ENCODE peak calls at places on chromosomes 6 and 20, in six cellular contexts. One of them, this sample, is unnamed.

GRCh38 chr6:129766959-129767728 is 57.2 kb upstream of the ARHGAP18 start:
- DNase-seq in H1: peak
- DNase-seq in GM12878: no peak
- DNase-seq in HepG2: no peak
- DNase-seq in K562: peak
- DNase-seq in HCT116: no peak
- DNase-seq in this sample: peak

GRCh38 chr20:37524221-37524700 is 3.2 kb downstream of the NNAT start:
- DNase-seq in K562: no peak
- DNase-seq in GM12878: no peak
- DNase-seq in HepG2: no peak
- DNase-seq in H1: no peak
- DNase-seq in HCT116: no peak
- DNase-seq in this sample: no peak

GRCh38 chr6:43248107-43248506 is 4.8 kb downstream of the TTBK1 start:
- DNase-seq in HepG2: no peak
- DNase-seq in HCT116: no peak
- DNase-seq in H1: no peak
- DNase-seq in K562: no peak
- DNase-seq in GM12878: no peak
- DNase-seq in this sample: no peak

GRCh38 chr20:37917436-37917835 is 14.5 kb downstream of the VSTM2L start:
- DNase-seq in H1: no peak
- DNase-seq in GM12878: no peak
- DNase-seq in HepG2: no peak
- DNase-seq in K562: no peak
- DNase-seq in HCT116: no peak
- DNase-seq in this sample: no peak

GRCh38 chr6:110547266-110547964 is 71.0 kb upstream of the SLC22A16 start:
- DNase-seq in HepG2: peak
- DNase-seq in H1: no peak
- DNase-seq in K562: no peak
- DNase-seq in GM12878: no peak
- DNase-seq in HCT116: peak
- DNase-seq in this sample: no peak

GRCh38 chr20:51526105-51526470 is 16.4 kb downstream of the NFATC2 start:
- DNase-seq in HCT116: no peak
- DNase-seq in HepG2: no peak
- DNase-seq in H1: no peak
- DNase-seq in K562: no peak
- DNase-seq in GM12878: no peak
- DNase-seq in this sample: no peak

GRCh38 chr6:91708534-91708933 is 1121.7 kb upstream of the MAP3K7 start:
- DNase-seq in K562: no peak
- DNase-seq in H1: no peak
- DNase-seq in HCT116: no peak
- DNase-seq in GM12878: no peak
- DNase-seq in HepG2: no peak
- DNase-seq in this sample: no peak

GRCh38 chr20:41508335-41508734 is 109.8 kb downstream of the CHD6 start:
- DNase-seq in K562: no peak
- DNase-seq in H1: no peak
- DNase-seq in HepG2: no peak
- DNase-seq in HCT116: no peak
- DNase-seq in GM12878: no peak
- DNase-seq in this sample: no peak

GRCh38 chr6:19342616-19343015 is 494.6 kb upstream of the ID4 start:
- DNase-seq in H1: no peak
- DNase-seq in K562: no peak
- DNase-seq in GM12878: no peak
- DNase-seq in HCT116: no peak
- DNase-seq in HepG2: no peak
- DNase-seq in this sample: no peak

GRCh38 chr6:108105584-108105983 is 31.0 kb upstream of the OSTM1 start:
- DNase-seq in GM12878: no peak
- DNase-seq in HepG2: no peak
- DNase-seq in K562: no peak
- DNase-seq in HCT116: no peak
- DNase-seq in H1: no peak
- DNase-seq in this sample: no peak
- TF ChIP-seq ZNF274 in GM12878: no peak
- TF ChIP-seq ZNF274 in HepG2: no peak
- TF ChIP-seq ZNF274 in K562: no peak
- TF ChIP-seq ZNF274 in HCT116: no peak
- TF ChIP-seq ZNF274 in H1: no peak
- TF ChIP-seq ZNF274 in this sample: no peak

GRCh38 chr6:3294396-3294795 is 35.6 kb downstream of the PSMG4 start:
- DNase-seq in K562: no peak
- DNase-seq in GM12878: no peak
- DNase-seq in H1: no peak
- DNase-seq in HCT116: no peak
- DNase-seq in HepG2: no peak
- DNase-seq in this sample: no peak

GRCh38 chr6:3296113-3296512 is 37.4 kb downstream of the PSMG4 start:
- DNase-seq in GM12878: no peak
- DNase-seq in HepG2: no peak
- DNase-seq in HCT116: no peak
- DNase-seq in H1: no peak
- DNase-seq in K562: no peak
- DNase-seq in this sample: no peak

GRCh38 chr6:3294921-3295871 is 36.4 kb downstream of the PSMG4 start:
- DNase-seq in HCT116: no peak
- DNase-seq in GM12878: no peak
- DNase-seq in K562: no peak
- DNase-seq in HepG2: peak
- DNase-seq in H1: no peak
- DNase-seq in this sample: no peak

GRCh38 chr6:3297909-3298308 is 39.2 kb downstream of the PSMG4 start:
- DNase-seq in H1: no peak
- DNase-seq in HCT116: no peak
- DNase-seq in GM12878: no peak
- DNase-seq in K562: no peak
- DNase-seq in HepG2: no peak
- DNase-seq in this sample: no peak

DNA sequence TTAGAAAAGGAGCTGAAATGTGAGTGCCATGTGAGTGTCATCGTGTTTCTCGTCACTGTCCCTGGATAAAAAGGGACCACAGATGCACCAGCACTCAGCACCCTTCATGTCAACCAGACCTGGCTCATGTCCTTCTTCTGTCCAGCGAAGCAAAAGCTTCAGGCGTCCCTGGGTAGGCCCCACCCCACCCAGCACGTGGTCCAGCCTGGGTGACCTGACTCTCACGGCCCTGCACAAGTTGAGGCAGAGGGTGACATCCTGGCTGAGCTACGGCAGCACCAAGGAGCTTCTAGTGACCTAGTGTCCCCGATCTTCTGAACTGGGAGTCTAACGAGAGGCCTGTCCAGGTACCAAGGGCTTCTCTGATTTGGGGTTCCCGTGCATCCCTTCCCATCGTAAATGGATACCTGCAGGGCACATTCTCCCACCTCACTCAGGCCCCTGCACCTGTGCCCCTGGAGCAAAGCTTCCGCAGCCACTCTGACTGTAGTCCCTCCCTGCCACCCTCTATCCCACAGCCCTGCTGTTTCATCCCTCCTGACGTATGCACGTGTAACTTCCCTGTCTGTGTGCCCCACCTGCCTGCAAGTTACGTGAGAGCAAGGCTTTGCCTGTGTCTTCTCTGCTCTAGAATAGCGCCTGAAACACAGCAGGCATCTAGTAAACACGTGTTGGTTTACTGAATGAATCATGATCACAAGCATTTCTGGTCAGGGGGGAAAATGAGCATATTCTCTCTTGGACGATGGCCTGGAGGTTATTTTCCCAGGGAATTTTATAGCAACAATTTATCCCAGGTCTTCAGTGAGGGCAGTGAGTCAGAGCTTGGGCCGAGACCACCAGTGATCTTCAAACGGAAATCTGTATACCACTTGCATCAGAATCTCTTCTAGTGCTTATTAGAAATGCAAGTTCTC is 38.0 kb downstream of the PSMG4 start:
- DNase-seq in K562: no peak
- DNase-seq in GM12878: no peak
- DNase-seq in HepG2: no peak
- DNase-seq in H1: no peak
- DNase-seq in HCT116: no peak
- DNase-seq in this sample: no peak
- TF ChIP-seq ZNF274 in K562: no peak
- TF ChIP-seq ZNF274 in GM12878: no peak
- TF ChIP-seq ZNF274 in HepG2: no peak
- TF ChIP-seq ZNF274 in H1: no peak
- TF ChIP-seq ZNF274 in HCT116: no peak
- TF ChIP-seq ZNF274 in this sample: no peak

DNA sequence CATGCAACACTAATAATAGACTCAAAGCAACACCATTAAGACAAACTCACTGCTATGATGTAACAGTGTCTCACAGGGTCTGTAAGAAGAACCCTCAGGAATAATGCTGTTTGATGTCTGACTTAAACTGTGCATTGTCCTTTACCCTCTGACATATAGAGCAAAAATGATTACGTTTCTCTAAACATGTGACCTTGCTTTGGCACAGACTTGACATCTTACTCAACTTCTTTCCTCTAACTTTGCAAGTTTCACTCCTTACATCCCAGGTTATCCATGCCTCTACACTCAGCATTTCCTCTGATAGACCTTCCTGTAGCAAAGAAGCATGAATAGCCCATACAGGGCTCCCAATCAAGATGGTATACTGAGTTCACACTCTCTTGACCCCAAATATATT is 252.7 kb downstream of the UST start:
- DNase-seq in HCT116: no peak
- DNase-seq in GM12878: no peak
- DNase-seq in HepG2: no peak
- DNase-seq in H1: no peak
- DNase-seq in K562: no peak
- DNase-seq in this sample: no peak
- TF ChIP-seq ZNF274 in HCT116: no peak
- TF ChIP-seq ZNF274 in GM12878: no peak
- TF ChIP-seq ZNF274 in HepG2: no peak
- TF ChIP-seq ZNF274 in H1: no peak
- TF ChIP-seq ZNF274 in K562: no peak
- TF ChIP-seq ZNF274 in this sample: no peak

GRCh38 chr20:18728867-18729224 is 84.7 kb upstream of the SCP2D1 start:
- DNase-seq in HepG2: no peak
- DNase-seq in K562: no peak
- DNase-seq in GM12878: no peak
- DNase-seq in HCT116: no peak
- DNase-seq in H1: no peak
- DNase-seq in this sample: no peak
- TF ChIP-seq ZNF274 in HepG2: no peak
- TF ChIP-seq ZNF274 in K562: no peak
- TF ChIP-seq ZNF274 in GM12878: no peak
- TF ChIP-seq ZNF274 in HCT116: no peak
- TF ChIP-seq ZNF274 in H1: no peak
- TF ChIP-seq ZNF274 in this sample: no peak

DNA sequence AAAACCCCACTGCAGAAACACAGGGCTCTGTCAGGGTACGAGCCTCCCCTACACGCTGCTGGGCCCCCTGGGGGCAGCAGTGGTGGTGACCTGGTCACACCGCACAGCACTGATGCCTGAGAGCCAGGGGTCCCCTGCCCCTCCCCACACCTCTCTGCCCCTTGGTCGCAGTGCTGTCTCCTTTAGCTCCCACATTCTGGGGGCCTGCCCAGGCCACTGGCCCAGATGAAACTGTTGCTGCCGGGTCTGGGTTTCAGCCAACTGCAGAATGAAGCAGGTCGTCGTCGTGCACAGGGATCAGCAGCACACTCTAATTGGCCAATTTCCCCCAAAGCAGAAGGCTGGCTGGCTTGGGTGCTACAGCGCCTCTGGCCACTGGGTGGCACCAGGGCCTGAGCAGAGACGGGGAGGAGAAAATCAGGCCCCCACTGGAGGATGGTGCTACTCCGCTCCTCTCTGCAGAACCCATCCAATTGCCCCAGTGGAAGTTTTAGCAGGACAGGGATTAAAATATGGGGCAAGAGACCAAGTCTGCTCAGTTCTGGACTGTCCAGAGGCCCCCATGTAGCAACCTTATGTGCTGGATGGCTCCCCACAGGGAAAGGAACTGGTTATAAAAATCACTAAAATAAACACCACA is 26.1 kb downstream of the DIDO1 start:
- DNase-seq in K562: peak
- DNase-seq in HCT116: peak
- DNase-seq in H1: peak
- DNase-seq in GM12878: no peak
- DNase-seq in HepG2: peak
- DNase-seq in this sample: peak
- TF ChIP-seq ZNF274 in K562: no peak
- TF ChIP-seq ZNF274 in HCT116: no peak
- TF ChIP-seq ZNF274 in H1: no peak
- TF ChIP-seq ZNF274 in GM12878: no peak
- TF ChIP-seq ZNF274 in HepG2: peak
- TF ChIP-seq ZNF274 in this sample: no peak

GRCh38 chr20:9942736-9943135 is 92.1 kb upstream of the ANKEF1 start:
- DNase-seq in GM12878: no peak
- DNase-seq in HepG2: no peak
- DNase-seq in K562: no peak
- DNase-seq in H1: no peak
- DNase-seq in HCT116: no peak
- DNase-seq in this sample: no peak

GRCh38 chr20:9935285-9935684 is 96.4 kb upstream of the PAK5 start:
- DNase-seq in H1: no peak
- DNase-seq in HCT116: no peak
- DNase-seq in GM12878: no peak
- DNase-seq in K562: no peak
- DNase-seq in HepG2: no peak
- DNase-seq in this sample: no peak

GRCh38 chr20:9940329-9940728 is 94.5 kb upstream of the ANKEF1 start:
- DNase-seq in HepG2: no peak
- DNase-seq in GM12878: no peak
- DNase-seq in H1: no peak
- DNase-seq in HCT116: no peak
- DNase-seq in K562: no peak
- DNase-seq in this sample: no peak

GRCh38 chr20:9939231-9939630 is 95.6 kb upstream of the ANKEF1 start:
- DNase-seq in K562: no peak
- DNase-seq in GM12878: no peak
- DNase-seq in H1: no peak
- DNase-seq in HepG2: no peak
- DNase-seq in HCT116: no peak
- DNase-seq in this sample: no peak
- TF ChIP-seq ZNF274 in K562: no peak
- TF ChIP-seq ZNF274 in GM12878: no peak
- TF ChIP-seq ZNF274 in H1: no peak
- TF ChIP-seq ZNF274 in HepG2: no peak
- TF ChIP-seq ZNF274 in HCT116: no peak
- TF ChIP-seq ZNF274 in this sample: no peak

GRCh38 chr20:13868331-13868730 is 83.5 kb downstream of the NDUFAF5 start:
- DNase-seq in HCT116: no peak
- DNase-seq in H1: no peak
- DNase-seq in HepG2: no peak
- DNase-seq in GM12878: no peak
- DNase-seq in K562: no peak
- DNase-seq in this sample: no peak
- TF ChIP-seq ZNF274 in HCT116: no peak
- TF ChIP-seq ZNF274 in H1: no peak
- TF ChIP-seq ZNF274 in HepG2: no peak
- TF ChIP-seq ZNF274 in GM12878: no peak
- TF ChIP-seq ZNF274 in K562: no peak
- TF ChIP-seq ZNF274 in this sample: no peak